ENCODE peak calls at places on chromosomes 5 and 9, in seven cellular contexts. P is CD4-positive, alpha-beta T cell; R is GF-D8; G is T-helper 1 cell; I is T1000; O is psoas muscle; E is midbrain. Z is an unnamed sample.

GRCh38 chr5:66666778-66667177 is 70.6 kb downstream of the MAST4 start:
- DNase-seq in E (no peak), I (no peak), O (no peak), R (no peak), P (no peak), G (no peak), Z (no peak)

GRCh38 chr9:114282926-114283325 is 40.0 kb upstream of the ORM1 start:
- DNase-seq in R (no peak), P (no peak), E (no peak), O (no peak), G (no peak), I (peak), Z (peak)

GRCh38 chr9:114289106-114289505 is 33.8 kb upstream of the ORM1 start:
- DNase-seq in I (no peak), E (no peak), O (peak), P (no peak), R (no peak), G (no peak), Z (no peak)

GRCh38 chr5:160685695-160686094 is 166.3 kb downstream of the ATP10B start:
- DNase-seq in R (no peak), P (no peak), E (peak), G (no peak), I (no peak), O (no peak), Z (no peak)

GRCh38 chr5:117220730-117221129 is 646.1 kb upstream of the SEMA6A start:
- DNase-seq in E (no peak), G (no peak), P (no peak), I (peak), R (no peak), O (no peak), Z (no peak)

GRCh38 chr9:9752722-9753121 is 860.1 kb downstream of the PTPRD start:
- DNase-seq in O (no peak), G (no peak), R (no peak), E (no peak), I (no peak), P (no peak), Z (no peak)

GRCh38 chr9:21015959-21016358 is 15.5 kb downstream of the HACD4 start:
- DNase-seq in E (no peak), R (no peak), P (no peak), G (no peak), I (no peak), O (no peak), Z (no peak)

GRCh38 chr9:109599131-109599530 is 101.0 kb upstream of the PTPN3 start:
- DNase-seq in R (no peak), E (no peak), G (no peak), P (no peak), O (no peak), I (no peak), Z (no peak)

GRCh38 chr5:24094081-24094480 is 550.7 kb downstream of the CDH10 start:
- DNase-seq in O (no peak), I (no peak), R (no peak), P (no peak), G (no peak), E (no peak), Z (no peak)

GRCh38 chr9:114287001-114287762 is 35.7 kb upstream of the ORM1 start:
- DNase-seq in E (no peak), O (peak), G (no peak), P (no peak), I (no peak), R (no peak), Z (peak)

GRCh38 chr5:9148242-9148641 is 397.6 kb downstream of the SEMA5A start:
- DNase-seq in P (no peak), I (no peak), O (no peak), E (no peak), G (no peak), R (no peak), Z (no peak)

GRCh38 chr9:124780060-124780756 is 3.3 kb downstream of the OLFML2A start:
- DNase-seq in O (no peak), R (no peak), G (no peak), E (no peak), P (no peak), I (no peak), Z (no peak)

GRCh38 chr5:89213584-89213983 is 330.6 kb upstream of the MEF2C start:
- DNase-seq in R (no peak), G (no peak), I (no peak), P (no peak), O (no peak), E (peak), Z (peak)

GRCh38 chr5:179762781-179763176 is 30.2 kb downstream of the MAML1 start:
- DNase-seq in O (no peak), R (peak), I (no peak), G (no peak), E (no peak), P (no peak), Z (no peak)

GRCh38 chr9:4034404-4034803 is 265.5 kb downstream of the GLIS3 start:
- DNase-seq in E (no peak), I (no peak), R (no peak), O (no peak), P (no peak), G (no peak), Z (no peak)

GRCh38 chr5:137392261-137392660 is 106.9 kb downstream of the SPOCK1 start:
- DNase-seq in E (no peak), I (no peak), G (no peak), P (no peak), O (no peak), R (no peak), Z (no peak)

GRCh38 chr5:4563400-4563799 is 576.7 kb upstream of the ADAMTS16 start:
- DNase-seq in P (no peak), R (no peak), G (no peak), E (no peak), I (no peak), O (no peak), Z (no peak)

GRCh38 chr9:89744730-89745129 is 139.9 kb downstream of the GADD45G start:
- DNase-seq in G (no peak), R (no peak), I (no peak), E (no peak), O (no peak), P (no peak), Z (no peak)

GRCh38 chr9:94941211-94941875 is 214.8 kb downstream of the AOPEP start:
- DNase-seq in P (no peak), E (no peak), G (no peak), O (no peak), R (no peak), I (no peak), Z (no peak)

GRCh38 chr9:117595650-117596049 is 108.6 kb upstream of the TLR4 start:
- DNase-seq in I (no peak), P (no peak), G (no peak), O (no peak), R (no peak), E (no peak), Z (no peak)

GRCh38 chr5:1735320-1735970 is 64.2 kb downstream of the MRPL36 start:
- DNase-seq in R (no peak), E (no peak), O (no peak), I (no peak), P (no peak), G (no peak), Z (no peak)

Z was measured in Ammon's horn.